ENCODE peak calls at places on chromosome 9, in nine cellular contexts. One of them, this sample, is unnamed.

GRCh38 chr9:134455010-134455409 is 128.8 kb downstream of the RXRA start:
- DNase-seq in mesothelial cell of epicardium: no peak
- DNase-seq in substantia nigra: no peak
- DNase-seq in NCI-H510A treated with DMSO at 0.1 percent for 48 hours: no peak
- DNase-seq in tibial nerve: no peak
- DNase-seq in activated naive CD4-positive, alpha-beta T cell: no peak
- DNase-seq in AML-193: no peak
- DNase-seq in NCI-H1105 treated with DMSO at 0.1 percent for 48 hours: no peak
- DNase-seq in astrocyte: no peak
- DNase-seq in this sample: no peak

GRCh38 chr9:111038336-111039202 is at the start of gene LPAR1:
- DNase-seq in tibial nerve: peak
- DNase-seq in substantia nigra: no peak
- DNase-seq in astrocyte: peak
- DNase-seq in AML-193: no peak
- DNase-seq in NCI-H1105 treated with DMSO at 0.1 percent for 48 hours: no peak
- DNase-seq in mesothelial cell of epicardium: peak
- DNase-seq in NCI-H510A treated with DMSO at 0.1 percent for 48 hours: no peak
- DNase-seq in activated naive CD4-positive, alpha-beta T cell: no peak
- DNase-seq in this sample: no peak

GRCh38 chr9:88559661-88560060 is 24.7 kb downstream of the NXNL2 start:
- DNase-seq in tibial nerve: no peak
- DNase-seq in astrocyte: no peak
- DNase-seq in AML-193: no peak
- DNase-seq in substantia nigra: no peak
- DNase-seq in NCI-H510A treated with DMSO at 0.1 percent for 48 hours: no peak
- DNase-seq in activated naive CD4-positive, alpha-beta T cell: no peak
- DNase-seq in mesothelial cell of epicardium: no peak
- DNase-seq in NCI-H1105 treated with DMSO at 0.1 percent for 48 hours: no peak
- DNase-seq in this sample: no peak

GRCh38 chr9:13128266-13128825 is 151.1 kb downstream of the MPDZ start:
- DNase-seq in astrocyte: no peak
- DNase-seq in mesothelial cell of epicardium: no peak
- DNase-seq in substantia nigra: no peak
- DNase-seq in AML-193: no peak
- DNase-seq in tibial nerve: no peak
- DNase-seq in NCI-H1105 treated with DMSO at 0.1 percent for 48 hours: no peak
- DNase-seq in activated naive CD4-positive, alpha-beta T cell: no peak
- DNase-seq in NCI-H510A treated with DMSO at 0.1 percent for 48 hours: no peak
- DNase-seq in this sample: no peak

GRCh38 chr9:32378496-32378895 is 5.9 kb upstream of the ACO1 start:
- DNase-seq in substantia nigra: no peak
- DNase-seq in NCI-H1105 treated with DMSO at 0.1 percent for 48 hours: peak
- DNase-seq in astrocyte: peak
- DNase-seq in mesothelial cell of epicardium: no peak
- DNase-seq in NCI-H510A treated with DMSO at 0.1 percent for 48 hours: peak
- DNase-seq in tibial nerve: no peak
- DNase-seq in activated naive CD4-positive, alpha-beta T cell: no peak
- DNase-seq in AML-193: peak
- DNase-seq in this sample: no peak

GRCh38 chr9:110334183-110334582 is 3.5 kb downstream of the TXNDC8 start:
- DNase-seq in NCI-H1105 treated with DMSO at 0.1 percent for 48 hours: no peak
- DNase-seq in astrocyte: no peak
- DNase-seq in activated naive CD4-positive, alpha-beta T cell: no peak
- DNase-seq in mesothelial cell of epicardium: no peak
- DNase-seq in AML-193: no peak
- DNase-seq in NCI-H510A treated with DMSO at 0.1 percent for 48 hours: no peak
- DNase-seq in substantia nigra: no peak
- DNase-seq in tibial nerve: no peak
- DNase-seq in this sample: no peak

GRCh38 chr9:91148306-91148705 is 213.4 kb downstream of the AUH start:
- DNase-seq in tibial nerve: no peak
- DNase-seq in substantia nigra: no peak
- DNase-seq in astrocyte: no peak
- DNase-seq in NCI-H1105 treated with DMSO at 0.1 percent for 48 hours: no peak
- DNase-seq in mesothelial cell of epicardium: no peak
- DNase-seq in activated naive CD4-positive, alpha-beta T cell: no peak
- DNase-seq in AML-193: no peak
- DNase-seq in NCI-H510A treated with DMSO at 0.1 percent for 48 hours: no peak
- DNase-seq in this sample: no peak

GRCh38 chr9:125756499-125756898 is 9.3 kb downstream of the PBX3 start:
- DNase-seq in NCI-H1105 treated with DMSO at 0.1 percent for 48 hours: no peak
- DNase-seq in AML-193: no peak
- DNase-seq in mesothelial cell of epicardium: no peak
- DNase-seq in substantia nigra: no peak
- DNase-seq in tibial nerve: no peak
- DNase-seq in astrocyte: no peak
- DNase-seq in activated naive CD4-positive, alpha-beta T cell: no peak
- DNase-seq in NCI-H510A treated with DMSO at 0.1 percent for 48 hours: no peak
- DNase-seq in this sample: no peak

GRCh38 chr9:121299467-121300282 is 31.7 kb downstream of the GSN start:
- DNase-seq in mesothelial cell of epicardium: no peak
- DNase-seq in NCI-H1105 treated with DMSO at 0.1 percent for 48 hours: peak
- DNase-seq in AML-193: no peak
- DNase-seq in activated naive CD4-positive, alpha-beta T cell: no peak
- DNase-seq in NCI-H510A treated with DMSO at 0.1 percent for 48 hours: peak
- DNase-seq in astrocyte: no peak
- DNase-seq in tibial nerve: peak
- DNase-seq in substantia nigra: peak
- DNase-seq in this sample: no peak

GRCh38 chr9:134633362-134634142 is 8.1 kb upstream of the COL5A1 start:
- DNase-seq in tibial nerve: peak
- DNase-seq in astrocyte: no peak
- DNase-seq in mesothelial cell of epicardium: peak
- DNase-seq in NCI-H510A treated with DMSO at 0.1 percent for 48 hours: no peak
- DNase-seq in substantia nigra: no peak
- DNase-seq in AML-193: no peak
- DNase-seq in activated naive CD4-positive, alpha-beta T cell: no peak
- DNase-seq in NCI-H1105 treated with DMSO at 0.1 percent for 48 hours: no peak
- DNase-seq in this sample: no peak

GRCh38 chr9:86494644-86495081 is 140.5 kb upstream of the TUT7 start:
- DNase-seq in tibial nerve: no peak
- DNase-seq in activated naive CD4-positive, alpha-beta T cell: no peak
- DNase-seq in AML-193: no peak
- DNase-seq in mesothelial cell of epicardium: no peak
- DNase-seq in astrocyte: peak
- DNase-seq in NCI-H1105 treated with DMSO at 0.1 percent for 48 hours: no peak
- DNase-seq in substantia nigra: no peak
- DNase-seq in NCI-H510A treated with DMSO at 0.1 percent for 48 hours: no peak
- DNase-seq in this sample: no peak

GRCh38 chr9:123157216-123157615 is 111.2 kb downstream of the STRBP start:
- DNase-seq in activated naive CD4-positive, alpha-beta T cell: no peak
- DNase-seq in AML-193: no peak
- DNase-seq in NCI-H1105 treated with DMSO at 0.1 percent for 48 hours: no peak
- DNase-seq in substantia nigra: no peak
- DNase-seq in astrocyte: peak
- DNase-seq in NCI-H510A treated with DMSO at 0.1 percent for 48 hours: no peak
- DNase-seq in mesothelial cell of epicardium: no peak
- DNase-seq in tibial nerve: no peak
- DNase-seq in this sample: no peak

GRCh38 chr9:19629506-19629905 is 159.3 kb downstream of the SLC24A2 start:
- DNase-seq in astrocyte: no peak
- DNase-seq in tibial nerve: no peak
- DNase-seq in substantia nigra: no peak
- DNase-seq in NCI-H1105 treated with DMSO at 0.1 percent for 48 hours: no peak
- DNase-seq in activated naive CD4-positive, alpha-beta T cell: no peak
- DNase-seq in NCI-H510A treated with DMSO at 0.1 percent for 48 hours: no peak
- DNase-seq in mesothelial cell of epicardium: no peak
- DNase-seq in AML-193: no peak
- DNase-seq in this sample: no peak

GRCh38 chr9:113646946-113647914 is 183.7 kb downstream of the RGS3 start:
- DNase-seq in AML-193: no peak
- DNase-seq in tibial nerve: no peak
- DNase-seq in NCI-H1105 treated with DMSO at 0.1 percent for 48 hours: no peak
- DNase-seq in substantia nigra: no peak
- DNase-seq in mesothelial cell of epicardium: no peak
- DNase-seq in NCI-H510A treated with DMSO at 0.1 percent for 48 hours: no peak
- DNase-seq in astrocyte: no peak
- DNase-seq in activated naive CD4-positive, alpha-beta T cell: no peak
- DNase-seq in this sample: no peak

GRCh38 chr9:69871143-69871834 is 50.7 kb downstream of the CFAP95 start:
- DNase-seq in NCI-H1105 treated with DMSO at 0.1 percent for 48 hours: no peak
- DNase-seq in NCI-H510A treated with DMSO at 0.1 percent for 48 hours: no peak
- DNase-seq in AML-193: no peak
- DNase-seq in astrocyte: no peak
- DNase-seq in substantia nigra: no peak
- DNase-seq in activated naive CD4-positive, alpha-beta T cell: no peak
- DNase-seq in mesothelial cell of epicardium: no peak
- DNase-seq in tibial nerve: no peak
- DNase-seq in this sample: no peak

GRCh38 chr9:93083592-93084470 is 12.2 kb upstream of the CARD19 start:
- DNase-seq in tibial nerve: no peak
- DNase-seq in NCI-H1105 treated with DMSO at 0.1 percent for 48 hours: no peak
- DNase-seq in activated naive CD4-positive, alpha-beta T cell: no peak
- DNase-seq in NCI-H510A treated with DMSO at 0.1 percent for 48 hours: no peak
- DNase-seq in mesothelial cell of epicardium: no peak
- DNase-seq in substantia nigra: no peak
- DNase-seq in astrocyte: no peak
- DNase-seq in AML-193: no peak
- DNase-seq in this sample: no peak

GRCh38 chr9:122116040-122116439 is 22.9 kb upstream of the TTLL11 start:
- DNase-seq in astrocyte: no peak
- DNase-seq in AML-193: no peak
- DNase-seq in NCI-H510A treated with DMSO at 0.1 percent for 48 hours: no peak
- DNase-seq in tibial nerve: no peak
- DNase-seq in substantia nigra: no peak
- DNase-seq in NCI-H1105 treated with DMSO at 0.1 percent for 48 hours: no peak
- DNase-seq in activated naive CD4-positive, alpha-beta T cell: no peak
- DNase-seq in mesothelial cell of epicardium: no peak
- DNase-seq in this sample: no peak

GRCh38 chr9:130846487-130847305 is 11.6 kb downstream of the ABL1 start:
- DNase-seq in AML-193: no peak
- DNase-seq in mesothelial cell of epicardium: no peak
- DNase-seq in tibial nerve: no peak
- DNase-seq in NCI-H1105 treated with DMSO at 0.1 percent for 48 hours: no peak
- DNase-seq in astrocyte: peak
- DNase-seq in substantia nigra: peak
- DNase-seq in activated naive CD4-positive, alpha-beta T cell: no peak
- DNase-seq in NCI-H510A treated with DMSO at 0.1 percent for 48 hours: no peak
- DNase-seq in this sample: no peak

GRCh38 chr9:94937214-94937903 is 210.9 kb downstream of the AOPEP start:
- DNase-seq in NCI-H510A treated with DMSO at 0.1 percent for 48 hours: no peak
- DNase-seq in astrocyte: peak
- DNase-seq in mesothelial cell of epicardium: no peak
- DNase-seq in substantia nigra: no peak
- DNase-seq in NCI-H1105 treated with DMSO at 0.1 percent for 48 hours: no peak
- DNase-seq in tibial nerve: no peak
- DNase-seq in AML-193: no peak
- DNase-seq in activated naive CD4-positive, alpha-beta T cell: no peak
- DNase-seq in this sample: no peak

GRCh38 chr9:130946778-130947617 is 8.0 kb upstream of the FIBCD1 start:
- DNase-seq in astrocyte: peak
- DNase-seq in NCI-H510A treated with DMSO at 0.1 percent for 48 hours: peak
- DNase-seq in substantia nigra: no peak
- DNase-seq in tibial nerve: no peak
- DNase-seq in AML-193: no peak
- DNase-seq in mesothelial cell of epicardium: no peak
- DNase-seq in activated naive CD4-positive, alpha-beta T cell: no peak
- DNase-seq in NCI-H1105 treated with DMSO at 0.1 percent for 48 hours: no peak
- DNase-seq in this sample: no peak

GRCh38 chr9:127451681-127452480 is 571 bp downstream of the LRSAM1 start:
- DNase-seq in NCI-H1105 treated with DMSO at 0.1 percent for 48 hours: peak
- DNase-seq in substantia nigra: no peak
- DNase-seq in tibial nerve: no peak
- DNase-seq in activated naive CD4-positive, alpha-beta T cell: no peak
- DNase-seq in AML-193: peak
- DNase-seq in mesothelial cell of epicardium: no peak
- DNase-seq in NCI-H510A treated with DMSO at 0.1 percent for 48 hours: peak
- DNase-seq in astrocyte: peak
- DNase-seq in this sample: peak

GRCh38 chr9:136539427-136540412 is 6.1 kb downstream of the NOTCH1 start:
- DNase-seq in mesothelial cell of epicardium: no peak
- DNase-seq in astrocyte: peak
- DNase-seq in NCI-H1105 treated with DMSO at 0.1 percent for 48 hours: no peak
- DNase-seq in substantia nigra: no peak
- DNase-seq in AML-193: peak
- DNase-seq in tibial nerve: peak
- DNase-seq in activated naive CD4-positive, alpha-beta T cell: peak
- DNase-seq in NCI-H510A treated with DMSO at 0.1 percent for 48 hours: no peak
- DNase-seq in this sample: peak

GRCh38 chr9:88593537-88594185 is 58.7 kb downstream of the NXNL2 start:
- DNase-seq in activated naive CD4-positive, alpha-beta T cell: no peak
- DNase-seq in astrocyte: peak
- DNase-seq in mesothelial cell of epicardium: no peak
- DNase-seq in NCI-H1105 treated with DMSO at 0.1 percent for 48 hours: peak
- DNase-seq in substantia nigra: no peak
- DNase-seq in NCI-H510A treated with DMSO at 0.1 percent for 48 hours: no peak
- DNase-seq in AML-193: peak
- DNase-seq in tibial nerve: peak
- DNase-seq in this sample: no peak

GRCh38 chr9:21710792-21711191 is 91.6 kb upstream of the MTAP start:
- DNase-seq in substantia nigra: no peak
- DNase-seq in astrocyte: peak
- DNase-seq in AML-193: no peak
- DNase-seq in NCI-H510A treated with DMSO at 0.1 percent for 48 hours: no peak
- DNase-seq in mesothelial cell of epicardium: no peak
- DNase-seq in NCI-H1105 treated with DMSO at 0.1 percent for 48 hours: no peak
- DNase-seq in activated naive CD4-positive, alpha-beta T cell: no peak
- DNase-seq in tibial nerve: no peak
- DNase-seq in this sample: no peak

GRCh38 chr9:110828148-110828730 is 159.6 kb downstream of the MUSK start:
- DNase-seq in NCI-H510A treated with DMSO at 0.1 percent for 48 hours: no peak
- DNase-seq in activated naive CD4-positive, alpha-beta T cell: no peak
- DNase-seq in substantia nigra: no peak
- DNase-seq in astrocyte: peak
- DNase-seq in mesothelial cell of epicardium: no peak
- DNase-seq in tibial nerve: peak
- DNase-seq in AML-193: no peak
- DNase-seq in NCI-H1105 treated with DMSO at 0.1 percent for 48 hours: no peak
- DNase-seq in this sample: no peak

GRCh38 chr9:87071473-87071872 is 124.2 kb upstream of the GAS1 start:
- DNase-seq in NCI-H1105 treated with DMSO at 0.1 percent for 48 hours: no peak
- DNase-seq in substantia nigra: no peak
- DNase-seq in astrocyte: no peak
- DNase-seq in mesothelial cell of epicardium: no peak
- DNase-seq in AML-193: no peak
- DNase-seq in activated naive CD4-positive, alpha-beta T cell: no peak
- DNase-seq in tibial nerve: no peak
- DNase-seq in NCI-H510A treated with DMSO at 0.1 percent for 48 hours: no peak
- DNase-seq in this sample: no peak

GRCh38 chr9:11618241-11618805 is 1005.5 kb upstream of the PTPRD start:
- DNase-seq in NCI-H510A treated with DMSO at 0.1 percent for 48 hours: no peak
- DNase-seq in astrocyte: no peak
- DNase-seq in NCI-H1105 treated with DMSO at 0.1 percent for 48 hours: no peak
- DNase-seq in AML-193: no peak
- DNase-seq in substantia nigra: no peak
- DNase-seq in activated naive CD4-positive, alpha-beta T cell: no peak
- DNase-seq in mesothelial cell of epicardium: no peak
- DNase-seq in tibial nerve: no peak
- DNase-seq in this sample: peak

GRCh38 chr9:92961627-92962302 is 14.4 kb downstream of the FGD3 start:
- DNase-seq in mesothelial cell of epicardium: no peak
- DNase-seq in activated naive CD4-positive, alpha-beta T cell: no peak
- DNase-seq in substantia nigra: no peak
- DNase-seq in NCI-H510A treated with DMSO at 0.1 percent for 48 hours: no peak
- DNase-seq in AML-193: no peak
- DNase-seq in tibial nerve: no peak
- DNase-seq in NCI-H1105 treated with DMSO at 0.1 percent for 48 hours: no peak
- DNase-seq in astrocyte: no peak
- DNase-seq in this sample: no peak

GRCh38 chr9:94525396-94526035 is 29.4 kb upstream of the PCAT7 start:
- DNase-seq in tibial nerve: no peak
- DNase-seq in NCI-H1105 treated with DMSO at 0.1 percent for 48 hours: no peak
- DNase-seq in AML-193: no peak
- DNase-seq in mesothelial cell of epicardium: no peak
- DNase-seq in substantia nigra: no peak
- DNase-seq in NCI-H510A treated with DMSO at 0.1 percent for 48 hours: no peak
- DNase-seq in activated naive CD4-positive, alpha-beta T cell: no peak
- DNase-seq in astrocyte: no peak
- DNase-seq in this sample: no peak

GRCh38 chr9:68567565-68567964 is 26.9 kb upstream of the TMEM252 start:
- DNase-seq in activated naive CD4-positive, alpha-beta T cell: no peak
- DNase-seq in astrocyte: no peak
- DNase-seq in mesothelial cell of epicardium: no peak
- DNase-seq in NCI-H1105 treated with DMSO at 0.1 percent for 48 hours: no peak
- DNase-seq in NCI-H510A treated with DMSO at 0.1 percent for 48 hours: no peak
- DNase-seq in tibial nerve: no peak
- DNase-seq in AML-193: no peak
- DNase-seq in substantia nigra: no peak
- DNase-seq in this sample: no peak

GRCh38 chr9:133369419-133369818 is 6.4 kb downstream of the SURF4 start:
- DNase-seq in AML-193: no peak
- DNase-seq in mesothelial cell of epicardium: no peak
- DNase-seq in NCI-H510A treated with DMSO at 0.1 percent for 48 hours: no peak
- DNase-seq in astrocyte: no peak
- DNase-seq in NCI-H1105 treated with DMSO at 0.1 percent for 48 hours: no peak
- DNase-seq in activated naive CD4-positive, alpha-beta T cell: no peak
- DNase-seq in substantia nigra: no peak
- DNase-seq in tibial nerve: no peak
- DNase-seq in this sample: no peak

This sample was measured in activated gamma-delta T cell.